ENCODE peak calls at places on chromosome 4, in five cellular contexts. One of them, this sample, is unnamed.

GRCh38 chr4:39429476-39430310 is 23.0 kb downstream of the KLB start:
- DNase-seq in OCI-LY7: no peak
- DNase-seq in cardiac fibroblast: no peak
- DNase-seq in cardiac muscle cell: no peak
- DNase-seq in mesothelial cell of epicardium: no peak
- DNase-seq in this sample: no peak

GRCh38 chr4:164550989-164551712 is 202.8 kb upstream of the SMIM31 start:
- DNase-seq in OCI-LY7: no peak
- DNase-seq in cardiac fibroblast: no peak
- DNase-seq in cardiac muscle cell: no peak
- DNase-seq in mesothelial cell of epicardium: no peak
- DNase-seq in this sample: no peak

GRCh38 chr4:143163618-143164017 is 21.1 kb upstream of the USP38 start:
- DNase-seq in OCI-LY7: no peak
- DNase-seq in cardiac fibroblast: no peak
- DNase-seq in cardiac muscle cell: no peak
- DNase-seq in mesothelial cell of epicardium: no peak
- DNase-seq in this sample: no peak

GRCh38 chr4:159069922-159070321 is 33.0 kb upstream of the RAPGEF2 start:
- DNase-seq in OCI-LY7: no peak
- DNase-seq in cardiac fibroblast: peak; percentile 82
- DNase-seq in cardiac muscle cell: no peak
- DNase-seq in mesothelial cell of epicardium: no peak
- DNase-seq in this sample: no peak

GRCh38 chr4:151955721-151956340 is 195.0 kb upstream of the GATB start:
- DNase-seq in OCI-LY7: no peak
- DNase-seq in cardiac fibroblast: peak; percentile 15
- DNase-seq in cardiac muscle cell: no peak
- DNase-seq in mesothelial cell of epicardium: no peak
- DNase-seq in this sample: no peak

GRCh38 chr4:185559913-185560281 is 24.6 kb upstream of the PDLIM3 start:
- DNase-seq in OCI-LY7: no peak
- DNase-seq in cardiac fibroblast: peak; percentile 77
- DNase-seq in cardiac muscle cell: no peak
- DNase-seq in mesothelial cell of epicardium: no peak
- DNase-seq in this sample: no peak

GRCh38 chr4:140343303-140343702 is 30.1 kb upstream of the SCOC start:
- DNase-seq in OCI-LY7: no peak
- DNase-seq in cardiac fibroblast: peak; percentile 28
- DNase-seq in cardiac muscle cell: no peak
- DNase-seq in mesothelial cell of epicardium: peak; percentile 51
- DNase-seq in this sample: no peak

GRCh38 chr4:142354794-142355416 is 491.2 kb downstream of the INPP4B start:
- DNase-seq in OCI-LY7: no peak
- DNase-seq in cardiac fibroblast: no peak
- DNase-seq in cardiac muscle cell: peak; percentile 42
- DNase-seq in mesothelial cell of epicardium: no peak
- DNase-seq in this sample: no peak

GRCh38 chr4:3198906-3199305 is 50.1 kb upstream of the MSANTD1 start:
- DNase-seq in OCI-LY7: no peak
- DNase-seq in cardiac fibroblast: no peak
- DNase-seq in cardiac muscle cell: no peak
- DNase-seq in mesothelial cell of epicardium: no peak
- DNase-seq in this sample: no peak

GRCh38 chr4:159129822-159130550 is 27.1 kb downstream of the RAPGEF2 start:
- DNase-seq in OCI-LY7: no peak
- DNase-seq in cardiac fibroblast: no peak
- DNase-seq in cardiac muscle cell: peak; percentile 62
- DNase-seq in mesothelial cell of epicardium: no peak
- DNase-seq in this sample: no peak

GRCh38 chr4:80058740-80059139 is 14.3 kb downstream of the ANTXR2 start:
- DNase-seq in OCI-LY7: peak; percentile 35
- DNase-seq in cardiac fibroblast: no peak
- DNase-seq in cardiac muscle cell: no peak
- DNase-seq in mesothelial cell of epicardium: no peak
- DNase-seq in this sample: no peak

GRCh38 chr4:123666486-123666885 is 269.9 kb downstream of the SPRY1 start:
- DNase-seq in OCI-LY7: no peak
- DNase-seq in cardiac fibroblast: no peak
- DNase-seq in cardiac muscle cell: no peak
- DNase-seq in mesothelial cell of epicardium: no peak
- DNase-seq in this sample: no peak
- TF ChIP-seq CTCF in OCI-LY7: no peak
- TF ChIP-seq CTCF in cardiac fibroblast: no peak
- TF ChIP-seq CTCF in cardiac muscle cell: no peak
- TF ChIP-seq CTCF in mesothelial cell of epicardium: no peak
- TF ChIP-seq CTCF in this sample: no peak

DNA sequence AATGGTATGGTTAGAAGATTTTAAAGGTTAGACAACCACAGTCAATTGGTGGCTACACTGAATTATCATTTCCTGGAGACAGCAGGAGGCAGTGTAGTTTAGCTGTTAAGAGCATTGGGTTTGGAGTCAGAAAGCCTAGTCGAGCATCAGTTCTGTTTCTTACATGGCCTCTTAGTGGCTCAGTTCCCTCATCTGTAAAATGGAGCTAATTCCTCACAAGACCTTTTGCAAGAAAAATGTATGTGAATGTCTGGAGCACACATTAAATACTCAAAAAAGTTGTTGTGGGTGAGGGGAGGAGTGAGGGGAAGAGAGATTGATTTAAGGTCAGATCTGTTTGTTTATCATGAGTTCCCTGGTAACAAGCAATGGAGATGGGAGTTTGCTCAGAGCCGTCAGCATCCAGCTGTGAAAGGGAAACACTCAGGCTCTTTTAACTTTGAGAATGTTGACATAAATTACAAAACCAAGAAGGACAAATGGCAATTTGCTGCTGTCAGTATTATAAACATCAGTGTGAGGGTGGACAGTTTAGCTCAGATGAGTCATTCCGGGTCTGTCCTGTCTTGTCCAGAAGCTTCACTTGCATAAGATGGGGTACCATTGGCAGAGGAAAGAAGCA is 98.2 kb upstream of the PGRMC2 start:
- DNase-seq in OCI-LY7: no peak
- DNase-seq in cardiac fibroblast: peak; percentile 55
- DNase-seq in cardiac muscle cell: no peak
- DNase-seq in mesothelial cell of epicardium: no peak
- DNase-seq in this sample: no peak
- TF ChIP-seq CTCF in OCI-LY7: no peak
- TF ChIP-seq CTCF in cardiac fibroblast: no peak
- TF ChIP-seq CTCF in cardiac muscle cell: peak; percentile 22
- TF ChIP-seq CTCF in mesothelial cell of epicardium: no peak
- TF ChIP-seq CTCF in this sample: no peak

GRCh38 chr4:8428288-8429097 is 12.0 kb downstream of the ACOX3 start:
- DNase-seq in OCI-LY7: peak; percentile 88
- DNase-seq in cardiac fibroblast: peak; percentile 84
- DNase-seq in cardiac muscle cell: peak; percentile 92
- DNase-seq in mesothelial cell of epicardium: peak; percentile 98
- DNase-seq in this sample: peak; percentile 80
- TF ChIP-seq CTCF in OCI-LY7: peak; percentile 70
- TF ChIP-seq CTCF in cardiac fibroblast: peak; percentile 53
- TF ChIP-seq CTCF in cardiac muscle cell: peak; percentile 58
- TF ChIP-seq CTCF in mesothelial cell of epicardium: peak; percentile 36
- TF ChIP-seq CTCF in this sample: no peak

DNA sequence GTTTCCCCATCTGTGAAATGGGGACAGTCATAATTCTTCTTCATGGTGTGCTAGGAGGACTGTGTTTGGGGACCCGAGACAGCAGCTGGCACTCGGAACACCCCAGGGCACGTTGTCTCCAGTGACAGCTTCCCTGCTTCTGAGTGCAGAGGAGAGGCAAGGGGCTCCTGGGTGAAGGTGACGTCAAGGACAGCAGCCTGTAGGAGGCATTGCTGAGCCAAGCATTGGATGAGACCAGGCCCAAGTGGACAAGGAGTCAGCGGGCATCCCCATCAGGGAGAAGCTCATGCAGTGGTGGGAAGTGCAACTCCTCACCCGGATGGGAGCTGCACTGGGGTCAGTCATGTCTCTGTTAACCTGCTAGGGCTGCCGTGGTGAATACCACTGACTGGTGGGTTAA is 46.1 kb downstream of the EVC start:
- DNase-seq in OCI-LY7: no peak
- DNase-seq in cardiac fibroblast: no peak
- DNase-seq in cardiac muscle cell: no peak
- DNase-seq in mesothelial cell of epicardium: peak; percentile 25
- DNase-seq in this sample: no peak
- TF ChIP-seq CTCF in OCI-LY7: no peak
- TF ChIP-seq CTCF in cardiac fibroblast: no peak
- TF ChIP-seq CTCF in cardiac muscle cell: no peak
- TF ChIP-seq CTCF in mesothelial cell of epicardium: no peak
- TF ChIP-seq CTCF in this sample: no peak

DNA sequence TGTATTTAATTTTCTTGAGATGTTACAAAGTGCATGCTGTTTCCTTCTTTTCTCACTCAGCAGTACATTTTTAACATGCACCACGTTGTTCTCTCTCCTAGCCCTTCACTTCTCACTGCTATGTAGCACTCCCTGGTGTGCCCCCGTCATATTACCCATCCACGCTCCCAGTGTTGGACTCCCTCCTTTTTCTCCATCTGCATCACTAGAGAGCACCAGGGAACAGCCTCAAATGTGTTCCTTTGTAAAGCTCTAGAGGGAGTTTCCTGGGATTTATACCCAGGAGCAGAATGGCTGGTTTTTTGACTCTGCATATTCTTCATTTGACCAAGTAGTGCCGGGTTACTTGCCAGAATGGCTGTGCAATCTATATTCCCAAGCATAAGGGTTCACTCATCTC is 240.3 kb upstream of the ANXA3 start:
- DNase-seq in OCI-LY7: no peak
- DNase-seq in cardiac fibroblast: no peak
- DNase-seq in cardiac muscle cell: no peak
- DNase-seq in mesothelial cell of epicardium: no peak
- DNase-seq in this sample: no peak
- TF ChIP-seq CTCF in OCI-LY7: no peak
- TF ChIP-seq CTCF in cardiac fibroblast: no peak
- TF ChIP-seq CTCF in cardiac muscle cell: no peak
- TF ChIP-seq CTCF in mesothelial cell of epicardium: no peak
- TF ChIP-seq CTCF in this sample: no peak

DNA sequence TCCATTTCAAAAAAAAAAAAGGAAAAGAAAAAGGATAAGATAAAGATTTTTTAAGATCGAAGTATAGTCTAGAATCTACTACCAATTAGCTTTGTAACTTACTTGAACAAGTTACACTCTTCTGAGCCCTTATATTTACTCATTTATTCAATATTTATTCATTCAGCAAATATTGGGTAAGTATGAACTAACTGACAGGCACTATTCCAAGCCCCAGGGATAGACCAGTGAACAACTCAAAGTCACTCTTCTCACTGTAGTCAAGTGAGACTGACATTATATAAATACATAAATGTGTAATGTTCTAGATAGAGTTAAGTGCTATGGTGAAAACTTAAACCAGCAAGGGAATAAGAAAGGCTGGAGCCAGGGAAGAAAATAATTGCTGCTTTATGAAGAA is 131.6 kb downstream of the ARHGAP24 start:
- DNase-seq in OCI-LY7: no peak
- DNase-seq in cardiac fibroblast: no peak
- DNase-seq in cardiac muscle cell: no peak
- DNase-seq in mesothelial cell of epicardium: no peak
- DNase-seq in this sample: no peak
- TF ChIP-seq CTCF in OCI-LY7: no peak
- TF ChIP-seq CTCF in cardiac fibroblast: no peak
- TF ChIP-seq CTCF in cardiac muscle cell: no peak
- TF ChIP-seq CTCF in mesothelial cell of epicardium: no peak
- TF ChIP-seq CTCF in this sample: no peak

GRCh38 chr4:68461790-68462189 is 14.5 kb downstream of the TMPRSS11E start:
- DNase-seq in OCI-LY7: no peak
- DNase-seq in cardiac fibroblast: no peak
- DNase-seq in cardiac muscle cell: no peak
- DNase-seq in mesothelial cell of epicardium: no peak
- DNase-seq in this sample: no peak

GRCh38 chr4:68466751-68467150 is 19.5 kb downstream of the TMPRSS11E start:
- DNase-seq in OCI-LY7: no peak
- DNase-seq in cardiac fibroblast: peak; percentile 27
- DNase-seq in cardiac muscle cell: no peak
- DNase-seq in mesothelial cell of epicardium: no peak
- DNase-seq in this sample: no peak

GRCh38 chr4:68463796-68464195 is 16.5 kb downstream of the TMPRSS11E start:
- DNase-seq in OCI-LY7: no peak
- DNase-seq in cardiac fibroblast: peak; percentile 36
- DNase-seq in cardiac muscle cell: no peak
- DNase-seq in mesothelial cell of epicardium: no peak
- DNase-seq in this sample: no peak

GRCh38 chr4:68466185-68466584 is 18.9 kb downstream of the TMPRSS11E start:
- DNase-seq in OCI-LY7: no peak
- DNase-seq in cardiac fibroblast: peak; percentile 81
- DNase-seq in cardiac muscle cell: no peak
- DNase-seq in mesothelial cell of epicardium: no peak
- DNase-seq in this sample: no peak

GRCh38 chr4:68465058-68465457 is 17.8 kb downstream of the TMPRSS11E start:
- DNase-seq in OCI-LY7: no peak
- DNase-seq in cardiac fibroblast: no peak
- DNase-seq in cardiac muscle cell: no peak
- DNase-seq in mesothelial cell of epicardium: no peak
- DNase-seq in this sample: no peak
- TF ChIP-seq CTCF in OCI-LY7: no peak
- TF ChIP-seq CTCF in cardiac fibroblast: no peak
- TF ChIP-seq CTCF in cardiac muscle cell: no peak
- TF ChIP-seq CTCF in mesothelial cell of epicardium: no peak
- TF ChIP-seq CTCF in this sample: no peak

DNA sequence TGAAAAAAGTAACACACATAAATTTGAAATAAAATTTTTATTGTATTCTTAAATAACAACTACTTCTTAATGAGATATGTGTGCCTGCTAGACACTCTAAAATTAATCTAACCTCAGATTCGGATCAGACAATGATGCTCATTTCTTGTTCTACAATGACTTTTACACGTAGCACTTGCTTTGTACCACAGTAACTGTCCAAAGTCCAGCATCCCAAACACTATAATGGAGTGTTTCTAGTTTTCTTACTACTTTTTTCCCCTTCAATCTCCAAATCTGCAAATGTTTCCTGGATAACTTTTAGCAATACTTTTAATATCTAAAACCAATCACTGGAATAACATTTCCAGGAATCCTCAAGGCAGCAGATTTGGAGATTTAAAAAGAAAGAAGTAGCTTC is 75.9 kb downstream of the ADGRA3 start:
- DNase-seq in OCI-LY7: no peak
- DNase-seq in cardiac fibroblast: no peak
- DNase-seq in cardiac muscle cell: no peak
- DNase-seq in mesothelial cell of epicardium: no peak
- DNase-seq in this sample: no peak
- TF ChIP-seq CTCF in OCI-LY7: no peak
- TF ChIP-seq CTCF in cardiac fibroblast: no peak
- TF ChIP-seq CTCF in cardiac muscle cell: no peak
- TF ChIP-seq CTCF in mesothelial cell of epicardium: no peak
- TF ChIP-seq CTCF in this sample: no peak

This sample was measured in D721Med.